ENCODE peak calls at places on chromosomes 7 and 10, in ten cellular contexts. R is A549, P is AG04450, K is neural progenitor cell, M is brain microvascular endothelial cell, O is nephron progenitor cell, T is left ventricle myocardium inferior, W is neural crest cell, A is lung, X is HL-60. H is an unnamed sample.

GRCh38 chr10:95508730-95509129 is 52.4 kb downstream of the SORBS1 start:
- DNase-seq in P (no peak), W (no peak), M (peak; percentile 18), X (no peak), R (no peak), A (no peak), K (peak; percentile 55), T (no peak), O (no peak), H (no peak)

GRCh38 chr10:115052216-115052615 is 40.9 kb upstream of the ATRNL1 start:
- DNase-seq in T (no peak), K (no peak), X (no peak), P (no peak), R (no peak), O (no peak), W (no peak), A (no peak), M (no peak), H (no peak)

GRCh38 chr7:72781161-72781560 is 46.8 kb downstream of the TYW1B start:
- DNase-seq in X (no peak), T (no peak), A (no peak), K (peak; percentile 2), R (no peak), W (no peak), P (no peak), O (no peak), M (no peak), H (no peak)

GRCh38 chr7:55019329-55019690 is 493 bp downstream of the EGFR start:
- DNase-seq in R (peak; percentile 43), T (peak; percentile 83), M (peak; percentile 18), X (no peak), P (no peak), W (peak; percentile 23), K (peak; percentile 72), O (peak; percentile 73), A (no peak), H (no peak)

GRCh38 chr7:123120286-123120685 is 79.5 kb downstream of the SLC13A1 start:
- DNase-seq in P (no peak), T (no peak), X (no peak), K (no peak), A (no peak), M (peak; percentile 10), W (no peak), O (no peak), R (no peak), H (no peak)

GRCh38 chr7:117858731-117859130 is 14.5 kb downstream of the CTTNBP2 start:
- DNase-seq in K (no peak), T (no peak), P (no peak), M (no peak), X (no peak), A (no peak), O (no peak), R (no peak), W (no peak), H (no peak)

GRCh38 chr7:2659556-2660358 is 28.0 kb downstream of the TTYH3 start:
- DNase-seq in R (no peak), A (no peak), O (no peak), K (no peak), W (no peak), M (no peak), P (no peak), T (no peak), X (no peak), H (no peak)

GRCh38 chr10:94403034-94403822 is 887 bp downstream of the TBC1D12 start:
- DNase-seq in R (peak; percentile 49), X (peak; percentile 60), T (peak; percentile 53), K (peak; percentile 79), O (peak; percentile 68), A (peak; percentile 72), P (peak; percentile 16), W (peak; percentile 36), M (peak; percentile 70), H (peak; percentile 15)

GRCh38 chr7:112129655-112130323 is 76.4 kb downstream of the DOCK4 start:
- DNase-seq in O (no peak), X (no peak), M (no peak), K (no peak), R (no peak), T (no peak), W (no peak), P (no peak), A (peak; percentile 50), H (no peak)

GRCh38 chr7:135281363-135281949 is 47.8 kb downstream of the STRA8 start:
- DNase-seq in R (peak; percentile 83), A (peak; percentile 81), K (peak; percentile 92), W (peak; percentile 82), T (peak; percentile 61), M (peak; percentile 78), P (peak; percentile 75), X (peak; percentile 84), O (peak; percentile 80), H (peak; percentile 92)

GRCh38 chr7:153584132-153584531 is 468.1 kb upstream of the DPP6 start:
- DNase-seq in X (no peak), T (no peak), P (no peak), R (no peak), O (no peak), W (no peak), A (no peak), M (no peak), K (no peak), H (no peak)

GRCh38 chr7:142606081-142606480 is 143.2 kb upstream of the PRSS1 start:
- DNase-seq in K (no peak), T (no peak), O (no peak), X (no peak), M (no peak), W (no peak), R (no peak), P (no peak), A (no peak), H (no peak)
- TF ChIP-seq CTCF in K (no peak), T (no peak), O (no peak), X (no peak), M (no peak), W (no peak), R (no peak), P (no peak), A (no peak), H (no peak)

DNA sequence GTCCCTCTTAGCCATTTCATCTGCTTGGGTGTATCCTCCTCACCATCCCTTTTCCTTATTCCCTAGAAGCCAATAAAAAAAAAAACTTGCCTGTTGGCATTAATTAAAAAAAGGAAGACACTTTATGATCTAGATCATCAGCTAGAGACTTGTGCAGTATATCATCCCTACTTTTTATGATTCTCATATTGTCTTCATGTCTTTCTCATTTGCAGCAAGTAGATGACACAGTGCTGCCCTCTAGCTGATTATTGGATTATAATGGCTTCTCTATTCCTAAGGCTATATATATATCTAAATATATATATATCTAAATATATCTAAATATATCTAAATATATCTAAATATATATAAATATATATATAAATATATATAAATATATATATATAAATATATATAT is 272.4 kb upstream of the LRGUK start:
- DNase-seq in P (no peak), W (no peak), O (no peak), K (peak; percentile 18), A (no peak), T (no peak), M (peak; percentile 48), X (peak; percentile 13), R (peak; percentile 27), H (no peak)
- TF ChIP-seq CTCF in P (peak; percentile 53), W (peak; percentile 59), O (peak; percentile 33), K (peak; percentile 53), A (no peak), T (peak; percentile 43), M (peak; percentile 31), X (no peak), R (peak; percentile 49), H (peak; percentile 42)

DNA sequence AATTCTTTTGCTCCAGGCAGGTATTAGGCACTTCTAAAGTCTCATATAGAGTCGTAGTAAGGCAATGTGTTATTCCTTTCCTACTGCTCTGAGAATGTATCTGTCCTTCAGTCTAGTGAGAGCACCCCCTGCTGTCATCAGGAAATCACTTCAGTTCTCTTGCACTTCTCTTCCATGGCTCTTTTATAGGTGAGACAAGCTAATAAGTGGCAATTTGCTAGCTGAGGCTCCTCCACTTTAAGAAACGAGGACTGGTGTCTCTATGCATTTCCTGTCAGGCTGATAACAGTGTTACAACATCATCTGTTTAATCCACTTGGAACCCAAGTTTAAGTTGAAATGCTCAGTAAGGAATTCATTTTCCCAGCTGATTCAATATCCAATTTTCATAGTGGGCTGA is 350.6 kb downstream of the TFEC start:
- DNase-seq in T (no peak), W (peak; percentile 5), X (peak; percentile 4), P (no peak), M (peak; percentile 49), K (peak; percentile 72), A (no peak), O (peak; percentile 16), R (no peak), H (peak; percentile 12)
- TF ChIP-seq CTCF in T (peak; percentile 47), W (peak; percentile 66), X (no peak), P (peak; percentile 61), M (peak; percentile 76), K (peak; percentile 61), A (peak; percentile 1), O (peak; percentile 41), R (peak; percentile 49), H (no peak)

GRCh38 chr10:1141261-1141660 is 85.1 kb downstream of the WDR37 start:
- DNase-seq in R (no peak), W (no peak), O (no peak), X (no peak), M (no peak), P (no peak), K (no peak), T (no peak), A (no peak), H (no peak)
- TF ChIP-seq CTCF in R (no peak), W (no peak), O (no peak), X (no peak), M (no peak), P (no peak), K (no peak), T (no peak), A (no peak), H (no peak)

GRCh38 chr7:114209968-114210367 is 204.6 kb upstream of the FOXP2 start:
- DNase-seq in P (no peak), T (no peak), R (no peak), X (no peak), K (no peak), A (no peak), O (no peak), W (no peak), M (no peak), H (no peak)
- TF ChIP-seq CTCF in P (peak; percentile 18), T (no peak), R (no peak), X (no peak), K (peak; percentile 11), A (no peak), O (no peak), W (no peak), M (peak; percentile 48), H (no peak)